ENCODE peak calls at places on chromosomes 12 and 14, in ten cellular contexts. K is NCI-H1092; J is Kasumi-1; H is HS-5; U is substantia nigra; E is fibroblast of the conjunctiva; W is NCI-H69; T is psoas muscle; I is anterior cingulate cortex; M is effector memory CD8-positive, alpha-beta T cell. P is an unnamed sample.

GRCh38 chr12:116319851-116320621 is 42.5 kb upstream of the MED13L start:
- DNase-seq in W (no peak), U (no peak), K (no peak), J (peak; percentile 92), T (peak; percentile 83), I (no peak), H (peak; percentile 93), M (no peak), E (peak; percentile 96), P (no peak)

GRCh38 chr12:119644930-119645329 is 23.0 kb upstream of the PRKAB1 start:
- DNase-seq in U (no peak), W (no peak), H (no peak), E (no peak), I (no peak), T (no peak), K (no peak), J (no peak), M (no peak), P (no peak)

GRCh38 chr14:25381498-25381897 is 331.6 kb upstream of the STXBP6 start:
- DNase-seq in T (no peak), I (no peak), K (no peak), U (no peak), M (no peak), H (no peak), E (no peak), J (peak; percentile 73), W (peak; percentile 35), P (no peak)

GRCh38 chr14:77212933-77213656 is 31.5 kb downstream of the TMEM63C start:
- DNase-seq in W (peak; percentile 87), U (peak; percentile 66), J (peak; percentile 39), H (no peak), K (peak; percentile 22), M (peak; percentile 11), I (peak; percentile 7), T (peak; percentile 37), E (no peak), P (peak; percentile 47)

GRCh38 chr14:23550827-23551265 is 719 bp downstream of the ZFHX2 start:
- DNase-seq in T (no peak), W (peak; percentile 78), U (peak; percentile 60), E (no peak), I (no peak), K (no peak), H (no peak), M (no peak), J (peak; percentile 39), P (no peak)

GRCh38 chr12:78290606-78291345 is 460.1 kb downstream of the NAV3 start:
- DNase-seq in T (no peak), J (no peak), H (peak; percentile 97), U (no peak), M (no peak), W (no peak), K (no peak), I (no peak), E (peak; percentile 81), P (no peak)

GRCh38 chr12:60977966-60978365 is 1282.2 kb upstream of the USP15 start:
- DNase-seq in U (no peak), K (no peak), T (no peak), H (no peak), J (peak; percentile 5), I (no peak), W (no peak), M (no peak), E (no peak), P (no peak)

GRCh38 chr12:48390026-48390425 is 39.3 kb upstream of the ZNF641 start:
- DNase-seq in U (no peak), J (no peak), I (no peak), E (no peak), H (no peak), W (no peak), T (no peak), M (no peak), K (no peak), P (no peak)

GRCh38 chr12:116885496-116885895 is 4.3 kb upstream of the HRK start:
- DNase-seq in I (no peak), U (no peak), T (no peak), M (no peak), K (no peak), J (peak; percentile 51), E (no peak), H (no peak), W (no peak), P (no peak)

GRCh38 chr12:107513636-107514400 is 171.8 kb upstream of the PWP1 start:
- DNase-seq in M (no peak), E (no peak), K (no peak), H (no peak), T (no peak), U (no peak), W (no peak), J (no peak), I (no peak), P (no peak)

GRCh38 chr12:107441906-107442305 is 243.7 kb upstream of the PWP1 start:
- DNase-seq in M (no peak), E (no peak), T (no peak), J (no peak), W (no peak), K (no peak), I (no peak), H (no peak), U (no peak), P (no peak)

GRCh38 chr12:52175411-52176350 is 16.1 kb downstream of the KRT80 start:
- DNase-seq in M (no peak), K (no peak), T (no peak), J (no peak), W (peak; percentile 98), E (no peak), I (no peak), H (no peak), U (no peak), P (peak; percentile 93)

GRCh38 chr14:27739657-27740156 is 1026.9 kb upstream of the FOXG1 start:
- DNase-seq in I (no peak), M (no peak), J (no peak), E (no peak), H (no peak), K (peak; percentile 13), W (peak; percentile 74), T (no peak), U (no peak), P (peak; percentile 77)

GRCh38 chr12:16095531-16096110 is 181.9 kb downstream of the SLC15A5 start:
- DNase-seq in U (no peak), K (no peak), W (no peak), I (no peak), T (no peak), E (no peak), M (no peak), H (no peak), J (no peak), P (no peak)

GRCh38 chr12:43310596-43310995 is 241.4 kb downstream of the ADAMTS20 start:
- DNase-seq in J (no peak), I (no peak), T (no peak), M (no peak), E (no peak), H (no peak), U (no peak), K (no peak), W (no peak), P (no peak)

GRCh38 chr12:116427200-116427932 is 131.8 kb upstream of the MAP1LC3B2 start:
- DNase-seq in M (no peak), H (no peak), K (no peak), J (no peak), W (peak; percentile 18), E (no peak), T (no peak), I (no peak), U (no peak), P (no peak)

GRCh38 chr12:101536069-101536674 is 58.6 kb upstream of the MYBPC1 start:
- DNase-seq in K (no peak), J (no peak), I (no peak), M (no peak), W (no peak), E (no peak), U (no peak), T (no peak), H (no peak), P (no peak)

GRCh38 chr12:2586159-2587035 is 208.4 kb upstream of the FKBP4 start:
- DNase-seq in U (no peak), W (peak; percentile 75), T (no peak), J (no peak), K (peak; percentile 32), I (no peak), H (no peak), E (no peak), M (no peak), P (peak; percentile 67)

GRCh38 chr14:23481362-23481970 is 12.0 kb downstream of the NGDN start:
- DNase-seq in H (no peak), W (no peak), J (peak; percentile 42), T (no peak), E (no peak), M (no peak), K (no peak), U (no peak), I (no peak), P (no peak)

GRCh38 chr14:59276235-59276634 is 87.8 kb downstream of the DAAM1 start:
- DNase-seq in M (no peak), E (no peak), T (no peak), K (no peak), J (no peak), I (no peak), W (no peak), U (no peak), H (no peak), P (no peak)

GRCh38 chr14:39857656-39858055 is 425.4 kb upstream of the FBXO33 start:
- DNase-seq in U (no peak), E (no peak), T (no peak), I (no peak), J (no peak), M (no peak), H (no peak), K (no peak), W (peak; percentile 21), P (no peak)

GRCh38 chr12:52052471-52053186 is 1.4 kb downstream of the NR4A1 start:
- DNase-seq in H (no peak), J (no peak), W (peak; percentile 49), I (no peak), M (no peak), U (peak; percentile 48), E (no peak), T (no peak), K (no peak), P (no peak)

GRCh38 chr12:123049398-123050250 is 69.1 kb downstream of the ARL6IP4 start:
- DNase-seq in U (no peak), H (no peak), T (no peak), K (no peak), M (no peak), E (no peak), I (no peak), W (no peak), J (no peak), P (no peak)

GRCh38 chr12:119989619-119990381 is 764 bp downstream of the BICDL1 start:
- DNase-seq in J (peak; percentile 39), W (peak; percentile 87), I (peak; percentile 22), M (peak; percentile 74), T (peak; percentile 85), K (no peak), H (no peak), U (peak; percentile 74), E (peak; percentile 14), P (no peak)

GRCh38 chr14:91274796-91275195 is 30.3 kb upstream of the GPR68 start:
- DNase-seq in T (peak; percentile 8), W (no peak), M (no peak), K (no peak), H (no peak), J (no peak), U (no peak), I (no peak), E (no peak), P (no peak)

GRCh38 chr12:41026151-41026550 is 162.0 kb upstream of the PDZRN4 start:
- DNase-seq in T (no peak), E (no peak), J (no peak), U (no peak), H (no peak), I (no peak), W (no peak), M (no peak), K (no peak), P (no peak)

GRCh38 chr12:14701808-14702568 is 5.6 kb upstream of the GUCY2C start:
- DNase-seq in M (no peak), H (no peak), E (no peak), T (no peak), U (no peak), W (no peak), J (no peak), K (no peak), I (no peak), P (no peak)

GRCh38 chr14:55482936-55483605 is 42.7 kb upstream of the TBPL2 start:
- DNase-seq in J (no peak), E (no peak), U (no peak), I (no peak), K (no peak), H (no peak), M (no peak), T (no peak), W (peak; percentile 7), P (no peak)

P was measured in DMS153.